ENCODE peak calls at places on chromosome 13, in ten cellular contexts. N, H, X, O, B, P, Y, K, T and E are unnamed samples. For H3K4me1 and H3K27me3, the result is how much of the 10 kb centered on the place peaks cover.

GRCh38 chr13:44243198-44243852 is 130.3 kb upstream of the SERP2 start:
- DNase-seq in H (peak), Y (peak), X (no peak), O (peak), K (peak), B (peak), T (peak), N (peak), P (peak), E (no peak)

GRCh38 chr13:57624565-57625435 is 6.7 kb upstream of the PCDH17 start:
- DNase-seq in Y (peak), P (peak), H (peak), N (peak), K (no peak), X (no peak), O (peak), T (peak), B (peak), E (no peak)

GRCh38 chr13:96821971-96822370 is 172.3 kb downstream of the OXGR1 start:
- DNase-seq in O (no peak), P (no peak), B (no peak), K (no peak), H (no peak), X (no peak), T (no peak), Y (no peak), N (no peak), E (no peak)

GRCh38 chr13:29548722-29549446 is 46.6 kb downstream of the SLC7A1 start:
- DNase-seq in O (no peak), H (no peak), N (peak), T (no peak), K (no peak), X (peak), Y (no peak), B (peak), P (no peak), E (no peak)

GRCh38 chr13:102726430-102726829 is 31.6 kb upstream of the METTL21C start:
- DNase-seq in O (no peak), N (no peak), H (peak), P (no peak), B (no peak), T (no peak), K (no peak), Y (no peak), X (no peak), E (no peak)

GRCh38 chr13:42039457-42039945 is 8.9 kb upstream of the DGKH start:
- DNase-seq in P (peak), H (no peak), K (no peak), X (peak), N (no peak), Y (no peak), O (no peak), T (peak), B (no peak), E (peak)

GRCh38 chr13:95182570-95183285 is 118.5 kb downstream of the ABCC4 start:
- DNase-seq in P (no peak), Y (no peak), X (no peak), K (no peak), N (no peak), T (no peak), O (no peak), B (no peak), H (no peak), E (no peak)

GRCh38 chr13:40504641-40505040 is 161.8 kb downstream of the FOXO1 start:
- DNase-seq in X (no peak), B (no peak), Y (no peak), O (no peak), N (no peak), H (no peak), T (no peak), P (no peak), K (no peak), E (no peak)

GRCh38 chr13:50129065-50129922 is 114.0 kb downstream of the KCNRG start:
- DNase-seq in P (no peak), O (no peak), N (no peak), B (no peak), T (no peak), K (no peak), X (no peak), Y (peak), H (no peak), E (no peak)

GRCh38 chr13:34162545-34162936 is 344.6 kb downstream of the RFC3 start:
- DNase-seq in O (no peak), H (no peak), X (no peak), K (no peak), N (no peak), Y (no peak), P (no peak), B (peak), T (no peak), E (no peak)

GRCh38 chr13:78657699-78658629 is 991 bp downstream of the OBI1 start:
- DNase-seq in K (no peak), Y (no peak), B (peak), N (no peak), T (peak), P (no peak), X (no peak), O (peak), H (peak), E (no peak)

GRCh38 chr13:43979492-43979891 is 99.8 kb downstream of the LACC1 start:
- DNase-seq in N (no peak), X (no peak), O (no peak), B (no peak), K (no peak), H (no peak), T (no peak), Y (no peak), P (no peak), E (no peak)

GRCh38 chr13:108302279-108302678 is 32.8 kb downstream of the TNFSF13B start:
- DNase-seq in T (no peak), K (no peak), O (no peak), P (no peak), B (peak), H (peak), N (no peak), X (no peak), Y (no peak), E (no peak)

GRCh38 chr13:49021953-49022352 is 46.2 kb downstream of the FNDC3A start:
- DNase-seq in Y (no peak), K (no peak), N (no peak), H (no peak), O (no peak), B (no peak), P (no peak), X (no peak), T (no peak), E (no peak)

GRCh38 chr13:41520699-41521630 is 63.6 kb downstream of the RGCC start:
- DNase-seq in H (no peak), X (no peak), N (no peak), P (no peak), T (no peak), B (no peak), K (no peak), Y (no peak), O (no peak), E (no peak)

GRCh38 chr13:39144941-39145533 is 106.8 kb downstream of the NHLRC3 start:
- DNase-seq in T (no peak), N (peak), O (peak), Y (peak), X (peak), B (peak), K (no peak), P (peak), H (peak), E (peak)

GRCh38 chr13:95269756-95270155 is 31.5 kb downstream of the ABCC4 start:
- DNase-seq in B (no peak), H (no peak), K (no peak), N (no peak), X (no peak), Y (no peak), O (no peak), P (no peak), T (no peak), E (no peak)

GRCh38 chr13:101149735-101150380 is 266.4 kb downstream of the NALCN start:
- DNase-seq in B (peak), O (peak), T (no peak), P (no peak), N (peak), X (no peak), K (no peak), Y (peak), H (peak), E (no peak)

GRCh38 chr13:47036291-47037008 is 139.6 kb upstream of the HTR2A start:
- DNase-seq in O (no peak), N (no peak), K (no peak), T (no peak), P (no peak), X (no peak), Y (peak), B (no peak), H (no peak), E (no peak)

GRCh38 chr13:32117696-32118095 is 86.1 kb downstream of the FRY start:
- DNase-seq in H (no peak), P (peak), K (peak), B (peak), T (no peak), N (no peak), X (no peak), O (no peak), Y (no peak), E (no peak)

GRCh38 chr13:49354719-49355118 is 89.1 kb downstream of the CAB39L start:
- DNase-seq in T (no peak), N (no peak), B (no peak), H (no peak), X (no peak), O (no peak), P (no peak), K (no peak), Y (no peak), E (no peak)

GRCh38 chr13:50375792-50376191 is 360.5 kb downstream of the KCNRG start:
- DNase-seq in P (no peak), B (peak), O (no peak), K (no peak), X (no peak), Y (no peak), N (no peak), T (no peak), H (peak), E (no peak)

GRCh38 chr13:75359266-75359665 is 122.7 kb downstream of the TBC1D4 start:
- DNase-seq in P (no peak), H (peak), B (peak), N (no peak), Y (peak), K (no peak), T (no peak), O (no peak), X (no peak), E (no peak)

GRCh38 chr13:67100723-67101122 is 129.4 kb downstream of the PCDH9 start:
- DNase-seq in T (no peak), K (no peak), P (no peak), Y (no peak), O (peak), H (no peak), B (no peak), X (no peak), N (peak), E (no peak)

GRCh38 chr13:102914629-102914935 is 68.8 kb downstream of the ERCC5 start:
- DNase-seq in H (no peak), X (no peak), Y (peak), N (no peak), O (no peak), P (no peak), T (peak), K (no peak), B (no peak), E (no peak)

GRCh38 chr13:59034198-59034597 is 1129.5 kb downstream of the DIAPH3 start:
- DNase-seq in N (no peak), Y (peak), K (no peak), X (no peak), P (no peak), T (no peak), H (no peak), O (no peak), B (no peak), E (no peak)

GRCh38 chr13:43391021-43391420 is 367.6 kb downstream of the DNAJC15 start:
- DNase-seq in O (no peak), N (no peak), K (no peak), Y (no peak), X (no peak), T (no peak), H (no peak), P (no peak), B (no peak), E (no peak)

GRCh38 chr13:41905600-41906254 is 55.2 kb downstream of the VWA8 start:
- DNase-seq in B (peak), O (no peak), K (no peak), X (no peak), T (no peak), P (no peak), H (peak), Y (peak), N (peak), E (no peak)

DNA sequence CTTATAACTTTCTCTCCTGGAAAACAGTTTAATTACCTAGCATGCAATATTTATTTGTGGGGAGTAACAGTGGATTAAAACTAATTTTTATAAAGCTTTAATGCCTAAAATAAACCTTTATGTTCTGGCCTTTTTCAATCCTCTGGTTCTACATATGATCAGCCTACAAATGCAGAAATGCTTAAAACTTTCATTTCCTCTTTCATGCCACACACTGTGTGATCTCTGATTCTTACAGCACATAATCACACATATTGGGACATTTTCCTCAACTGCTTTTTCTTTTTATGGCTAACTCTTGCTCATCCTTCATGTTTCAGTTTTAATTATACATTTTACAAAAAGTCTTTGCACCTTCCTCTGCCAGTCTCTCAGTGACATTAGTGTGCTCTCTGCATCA is 910.8 kb upstream of the SLITRK6 start:
- DNase-seq in Y (no peak), B (no peak), P (no peak), N (no peak), O (no peak), H (no peak), X (no peak), T (no peak), K (no peak), E (no peak)
- H3K4me1 ChIP-seq in Y (under half), B (under half), P (under half), N (under half), O (under half), H (under half), X (under half), T (under half), K (under half), E (under half)

GRCh38 chr13:27979765-27980279 is 8.7 kb downstream of the URAD start:
- DNase-seq in H (no peak), K (no peak), O (no peak), P (no peak), N (no peak), Y (no peak), B (no peak), X (no peak), T (no peak), E (no peak)
- H3K27ac ChIP-seq in H (no peak), K (no peak), O (no peak), P (no peak), N (peak), Y (no peak), B (no peak), X (peak), T (no peak), E (no peak)

GRCh38 chr13:98512774-98513327 is 64.1 kb downstream of the STK24 start:
- DNase-seq in H (no peak), B (no peak), Y (no peak), O (peak), P (no peak), K (no peak), T (no peak), X (no peak), N (no peak), E (no peak)
- H3K27me3 ChIP-seq in H (under half), B (under half), Y (under half), O (under half), P (under half), K (under half), T (under half), X (under half), N (under half), E (under half)

GRCh38 chr13:20955496-20955895 is 53.0 kb upstream of the XPO4 start:
- DNase-seq in B (no peak), X (no peak), N (no peak), K (no peak), O (no peak), P (no peak), T (no peak), H (no peak), Y (no peak), E (no peak)
- H3K4me1 ChIP-seq in B (under half), X (under half), N (under half), K (under half), O (under half), P (under half), T (under half), H (under half), Y (under half), E (under half)

GRCh38 chr13:80048030-80048429 is 292.9 kb downstream of the SPRY2 start:
- DNase-seq in O (no peak), K (no peak), X (no peak), Y (no peak), N (no peak), T (no peak), P (no peak), B (no peak), H (no peak), E (no peak)
- H3K27ac ChIP-seq in O (no peak), K (no peak), X (no peak), Y (no peak), N (no peak), T (no peak), P (no peak), B (no peak), H (no peak), E (no peak)

DNA sequence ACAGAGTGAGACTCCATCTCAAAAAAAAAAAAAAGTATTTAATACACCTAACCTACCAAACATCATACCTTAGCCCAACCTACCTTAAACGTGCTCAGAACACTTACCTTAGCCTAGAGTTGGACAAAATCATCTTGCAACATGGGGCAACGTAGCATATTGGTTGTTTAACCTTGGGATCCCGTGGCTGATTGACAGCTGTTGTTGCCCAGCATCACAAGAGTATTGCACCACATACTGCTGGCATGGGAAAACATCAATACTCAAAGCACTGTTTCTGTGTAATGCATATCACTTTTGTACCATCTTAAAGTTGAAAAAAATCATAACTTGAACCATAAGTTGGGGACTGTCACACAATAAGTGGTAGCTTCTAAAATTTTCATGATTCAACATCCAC is 73.8 kb upstream of the MIR17HG start:
- DNase-seq in X (no peak), Y (no peak), P (no peak), O (no peak), B (no peak), N (no peak), K (no peak), H (no peak), T (no peak), E (no peak)
- H3K27me3 ChIP-seq in X (under half), Y (under half), P (under half), O (under half), B (under half), N (under half), K (under half), H (under half), T (under half), E (under half)